ENCODE peak calls at places on chromosome 15, in four cellular contexts. Z is nephron progenitor cell, S is ascending aorta, V is psoas muscle. U is an unnamed sample.
A peak's percentile ranks its signal among the peaks of the same experiment; 100 is the strongest.

GRCh38 chr15:29208352-29208751 is 61.3 kb downstream of the NSMCE3 start:
- DNase-seq in V (no peak), Z (peak; percentile 36), S (no peak), U (no peak)

GRCh38 chr15:59993950-59994401 is 10.1 kb upstream of the FOXB1 start:
- DNase-seq in Z (peak; percentile 48), V (no peak), S (no peak), U (no peak)

GRCh38 chr15:84955089-84955848 is 26.4 kb upstream of the PDE8A start:
- DNase-seq in V (peak; percentile 70), S (peak; percentile 51), Z (peak; percentile 62), U (peak; percentile 57)

GRCh38 chr15:43977072-43977884 is 150.5 kb downstream of the WDR76 start:
- DNase-seq in Z (no peak), S (no peak), V (no peak), U (no peak)

GRCh38 chr15:25719101-25719985 is 143.8 kb downstream of the ATP10A start:
- DNase-seq in Z (no peak), S (no peak), V (no peak), U (no peak)

GRCh38 chr15:84666373-84666772 is 8.4 kb upstream of the NMB start:
- DNase-seq in S (no peak), Z (no peak), V (no peak), U (no peak)

GRCh38 chr15:90047956-90048575 is 46.9 kb downstream of the ZNF710 start:
- DNase-seq in S (no peak), V (peak; percentile 58), Z (no peak), U (no peak)

GRCh38 chr15:57468486-57468885 is 92.2 kb downstream of the CGNL1 start:
- DNase-seq in S (no peak), V (no peak), Z (no peak), U (no peak)

GRCh38 chr15:66580643-66581042 is 14.8 kb upstream of the LCTL start:
- DNase-seq in V (peak; percentile 71), S (peak; percentile 18), Z (no peak), U (no peak)

GRCh38 chr15:58865420-58865880 is 68.0 kb downstream of the SLTM start:
- DNase-seq in S (no peak), Z (no peak), V (no peak), U (no peak)

DNA sequence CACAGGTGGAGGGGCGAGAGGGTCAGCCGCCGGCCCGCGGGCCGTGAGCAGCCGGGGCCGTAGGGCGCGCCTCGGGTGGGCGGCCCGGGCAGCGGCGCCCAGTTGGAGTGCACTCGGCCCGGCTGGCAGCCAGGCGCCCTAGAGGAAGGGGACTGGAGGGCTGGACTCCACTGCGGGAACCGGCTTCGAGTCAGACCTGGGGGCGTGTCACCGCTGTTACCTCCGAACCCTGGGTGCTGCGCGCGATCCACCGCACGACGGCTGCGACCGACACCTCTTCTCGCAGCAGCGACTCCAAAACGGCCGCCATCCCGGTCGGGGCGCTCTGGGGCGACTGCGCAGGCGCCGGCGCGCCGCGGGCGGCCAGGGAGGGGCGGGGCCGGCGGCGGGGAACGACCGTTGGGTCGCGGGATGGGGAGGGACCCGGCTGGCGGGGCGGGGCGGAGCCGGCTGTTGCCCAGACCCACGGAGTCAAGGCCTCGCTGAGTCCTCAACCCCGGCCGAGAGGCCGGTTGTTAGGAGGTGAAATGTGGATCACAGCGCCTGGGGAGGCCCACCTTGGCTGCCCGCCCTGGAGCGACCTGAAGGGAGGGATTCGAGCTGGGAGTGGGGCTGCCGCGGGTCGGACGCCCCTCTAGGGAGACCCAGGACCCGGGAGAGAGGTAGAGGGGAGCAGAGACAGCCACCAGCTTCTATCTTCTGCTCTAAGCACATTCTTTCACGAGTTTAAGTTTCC is at the start of gene CDAN1:
- DNase-seq in Z (peak; percentile 96), V (peak; percentile 95), S (peak; percentile 66), U (peak; percentile 55)
- TF ChIP-seq CTCF in Z (no peak), V (no peak), S (no peak), U (no peak)

DNA sequence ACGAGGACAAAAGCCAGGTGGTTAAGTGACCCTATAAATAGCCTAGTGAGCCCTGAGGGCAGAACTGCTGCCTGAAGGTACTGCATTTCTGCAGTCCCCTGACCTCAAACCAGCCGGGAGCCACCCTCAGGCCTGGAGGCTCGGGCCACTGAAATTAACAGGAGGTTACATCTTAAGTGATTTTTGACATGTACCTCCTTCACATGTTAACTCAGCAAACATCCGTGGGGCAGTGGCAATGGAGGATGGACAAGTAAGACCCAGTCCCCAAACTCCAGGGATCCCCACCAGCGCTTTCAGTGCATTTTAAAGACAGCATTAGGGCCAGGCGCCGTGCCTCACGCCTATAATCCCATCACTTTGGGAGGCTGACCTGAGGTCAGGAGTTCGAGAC is 26.2 kb downstream of the PSTPIP1 start:
- DNase-seq in Z (no peak), V (no peak), S (no peak), U (no peak)
- TF ChIP-seq CTCF in Z (no peak), V (no peak), S (no peak), U (no peak)

GRCh38 chr15:70056091-70056680 is 41.5 kb downstream of the TLE3 start:
- DNase-seq in V (no peak), S (no peak), Z (no peak), U (no peak)
- TF ChIP-seq CTCF in V (no peak), S (no peak), Z (no peak), U (no peak)

GRCh38 chr15:70265466-70265978 is 167.8 kb upstream of the TLE3 start:
- DNase-seq in V (no peak), Z (no peak), S (no peak), U (no peak)
- TF ChIP-seq CTCF in V (peak; percentile 26), Z (no peak), S (no peak), U (no peak)

DNA sequence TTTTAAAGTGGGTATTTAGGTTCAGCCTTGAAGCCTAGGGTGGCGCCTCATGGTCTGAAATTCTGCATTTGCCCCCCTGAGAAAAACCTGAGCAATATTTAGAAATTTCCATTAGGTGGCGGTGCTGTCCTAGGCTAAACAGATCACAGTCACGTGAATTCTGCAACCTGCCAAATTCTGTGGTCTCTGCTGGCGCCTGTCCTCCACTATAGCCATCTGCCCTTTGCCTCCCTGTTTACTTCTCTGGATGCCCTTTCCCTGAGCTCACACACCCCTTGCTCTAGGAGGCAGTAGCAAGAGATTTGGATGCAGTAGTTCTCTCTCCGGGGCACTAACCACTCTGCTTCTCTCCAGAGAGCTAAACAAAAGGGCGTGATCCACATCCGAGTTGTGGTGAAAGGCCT is 9.1 kb downstream of the MRPS11 start:
- DNase-seq in V (no peak), S (no peak), Z (peak; percentile 21), U (no peak)
- TF ChIP-seq CTCF in V (peak; percentile 34), S (no peak), Z (peak; percentile 50), U (no peak)

GRCh38 chr15:74956648-74957300 is at the start of gene RPP25:
- DNase-seq in S (peak; percentile 36), Z (peak; percentile 83), V (peak; percentile 78), U (no peak)

GRCh38 chr15:74957301-74958035 is 896 bp upstream of the RPP25 start:
- DNase-seq in S (no peak), V (peak; percentile 47), Z (no peak), U (no peak)

GRCh38 chr15:74954515-74954914 is 2.1 kb downstream of the RPP25 start:
- DNase-seq in S (no peak), V (no peak), Z (no peak), U (no peak)

GRCh38 chr15:74955017-74955416 is 1.6 kb downstream of the RPP25 start:
- DNase-seq in S (no peak), V (no peak), Z (no peak), U (no peak)

GRCh38 chr15:74955796-74956647 is 550 bp downstream of the RPP25 start:
- DNase-seq in Z (peak; percentile 77), V (peak; percentile 80), S (no peak), U (no peak)
- TF ChIP-seq CTCF in Z (peak; percentile 13), V (peak; percentile 18), S (peak; percentile 46), U (no peak)

GRCh38 chr15:98358971-98359370 is 289.4 kb upstream of the IGF1R start:
- DNase-seq in Z (no peak), V (no peak), S (no peak), U (no peak)
- TF ChIP-seq CTCF in Z (no peak), V (no peak), S (no peak), U (no peak)

DNA sequence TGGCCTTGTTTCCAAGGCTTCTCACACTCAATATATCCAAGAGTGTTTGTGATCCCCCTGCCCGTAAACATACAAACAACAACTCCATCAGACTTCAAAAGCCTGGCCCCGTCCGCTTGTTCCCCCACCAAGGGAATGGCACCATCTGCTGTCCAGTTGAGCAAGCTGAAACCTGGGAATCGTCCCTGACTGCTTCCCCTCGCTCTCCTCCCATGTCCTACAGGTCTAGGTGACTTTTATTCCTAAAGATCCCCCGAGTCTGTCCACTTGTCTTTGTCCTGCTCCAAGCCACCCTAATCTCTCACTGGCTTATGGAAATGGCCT is 27.9 kb upstream of the FAM174B start:
- DNase-seq in V (peak; percentile 36), S (no peak), Z (peak; percentile 64), U (no peak)
- TF ChIP-seq CTCF in V (peak; percentile 63), S (peak; percentile 29), Z (peak; percentile 73), U (no peak)

DNA sequence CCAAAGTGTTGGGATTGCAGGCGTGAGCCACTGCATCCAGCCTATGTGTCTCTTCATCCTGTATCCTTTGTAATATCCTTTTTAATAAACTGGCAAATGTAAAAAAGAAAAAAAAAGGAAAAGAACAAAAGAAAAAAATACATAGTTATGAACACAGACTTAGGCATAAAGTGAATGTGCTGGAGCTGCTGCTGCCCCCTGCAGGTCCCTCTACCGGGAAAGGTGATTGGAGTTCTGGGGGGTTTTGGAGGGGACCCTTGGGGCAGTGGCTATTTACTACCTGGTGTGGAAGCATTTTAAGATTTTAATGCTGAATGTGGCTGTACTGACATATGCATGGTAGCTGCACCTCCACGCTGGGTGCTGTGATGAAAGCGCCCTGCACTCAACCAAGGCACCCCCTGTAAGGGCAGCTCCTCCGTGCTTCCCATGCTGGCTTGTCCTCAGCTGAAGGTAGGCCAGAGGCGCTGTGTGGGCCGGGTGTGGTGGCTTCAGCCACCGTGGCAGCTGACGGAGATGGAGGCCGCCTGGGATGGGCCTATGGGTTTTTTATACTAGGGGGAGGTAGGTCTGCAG is 49.9 kb downstream of the RPLP1 start:
- DNase-seq in S (no peak), Z (no peak), V (no peak), U (no peak)
- TF ChIP-seq CTCF in S (peak; percentile 1), Z (no peak), V (peak; percentile 8), U (no peak)

GRCh38 chr15:97995881-97996603 is 35.5 kb downstream of the ARRDC4 start:
- DNase-seq in V (no peak), Z (no peak), S (no peak), U (no peak)
- TF ChIP-seq CTCF in V (peak; percentile 24), Z (no peak), S (no peak), U (no peak)